ENCODE peak calls at places on chromosomes 4 and X, in ten cellular contexts. X is ACHN; I is G401; O is substantia nigra; K is PC-3; E is T-helper 1 cell; H is activated CD4-positive, alpha-beta T cell treated with anti-CD3 and anti-CD28 coated beads, Interleukin-2, amount 10 ng/mL, durations not matched to agents 7 days and 5 days; C is MM.1S; G is left ventricle myocardium superior; M is COR-L47. D is an unnamed sample.

GRCh38 chr4:172142331-172142738 is 329.1 kb downstream of the GALNTL6 start:
- DNase-seq in M (no peak), I (no peak), C (no peak), O (no peak), K (peak; percentile 26), X (peak; percentile 63), G (no peak), H (no peak), E (no peak), D (no peak)

GRCh38 chrX:154719132-154719675 is 31.7 kb downstream of the GAB3 start:
- DNase-seq in X (no peak), H (peak; percentile 35), M (no peak), O (no peak), C (no peak), I (no peak), K (peak; percentile 81), G (no peak), E (no peak), D (no peak)

GRCh38 chr4:133866328-133866699 is 335.3 kb downstream of the PABPC4L start:
- DNase-seq in M (no peak), C (no peak), O (no peak), H (no peak), K (no peak), I (no peak), G (no peak), E (no peak), X (peak; percentile 68), D (no peak)

GRCh38 chr4:94561249-94562024 is 109.7 kb downstream of the PDLIM5 start:
- DNase-seq in E (no peak), K (peak; percentile 54), M (no peak), G (no peak), O (no peak), C (no peak), I (no peak), X (no peak), H (no peak), D (no peak)

GRCh38 chr4:163694385-163694784 is 199.9 kb downstream of the TMA16 start:
- DNase-seq in K (peak; percentile 77), M (no peak), H (no peak), O (no peak), C (no peak), I (no peak), E (no peak), G (no peak), X (peak; percentile 76), D (no peak)

GRCh38 chrX:17812763-17813162 is 48.3 kb downstream of the RAI2 start:
- DNase-seq in G (no peak), E (no peak), H (no peak), K (peak; percentile 37), M (peak; percentile 15), X (peak; percentile 4), C (no peak), O (no peak), I (peak; percentile 23), D (no peak)

GRCh38 chr4:6633091-6633906 is 7.2 kb upstream of the MRFAP1 start:
- DNase-seq in G (no peak), X (no peak), M (peak; percentile 38), O (no peak), K (peak; percentile 9), I (no peak), E (no peak), C (no peak), H (no peak), D (no peak)

GRCh38 chrX:1380672-1381233 is 11.2 kb downstream of the SLC25A6 start:
- DNase-seq in O (no peak), G (no peak), H (no peak), K (no peak), C (no peak), I (no peak), X (no peak), E (no peak), M (no peak), D (peak; percentile 41)

GRCh38 chr4:88818650-88819470 is 121.2 kb upstream of the NAP1L5 start:
- DNase-seq in E (peak; percentile 30), M (peak; percentile 65), H (peak; percentile 56), G (no peak), C (peak; percentile 48), O (peak; percentile 50), K (peak; percentile 75), X (peak; percentile 55), I (peak; percentile 77), D (no peak)

D was measured in Right ventricle myocardium superior.